ENCODE peak calls at places on chromosomes 16 and 17, in six cellular contexts. One of them, this sample, is unnamed.

GRCh38 chr17:44575408-44575807 is 18.1 kb downstream of the FZD2 start:
- DNase-seq in CD8-positive, alpha-beta T cell: no peak
- DNase-seq in 8988T: no peak
- DNase-seq in stimulated activated naive B cell treated with anti-CD40 and anti-IgM and Interleukin-4, amounts not matched to agents 10 μg/mL and 1 μg/mL and 100 μg/mL, for 72 hours: no peak
- DNase-seq in Peyer's patch: no peak
- DNase-seq in colonic mucosa: no peak
- DNase-seq in this sample: no peak

GRCh38 chr17:1143573-1143972 is 36.2 kb downstream of the ABR start:
- DNase-seq in CD8-positive, alpha-beta T cell: no peak
- DNase-seq in 8988T: no peak
- DNase-seq in stimulated activated naive B cell treated with anti-CD40 and anti-IgM and Interleukin-4, amounts not matched to agents 10 μg/mL and 1 μg/mL and 100 μg/mL, for 72 hours: no peak
- DNase-seq in Peyer's patch: no peak
- DNase-seq in colonic mucosa: no peak
- DNase-seq in this sample: no peak

GRCh38 chr17:79777166-79777843 is 643 bp upstream of the CBX2 start:
- DNase-seq in CD8-positive, alpha-beta T cell: no peak
- DNase-seq in 8988T: peak
- DNase-seq in stimulated activated naive B cell treated with anti-CD40 and anti-IgM and Interleukin-4, amounts not matched to agents 10 μg/mL and 1 μg/mL and 100 μg/mL, for 72 hours: no peak
- DNase-seq in Peyer's patch: no peak
- DNase-seq in colonic mucosa: peak
- DNase-seq in this sample: no peak

GRCh38 chr16:28181557-28181914 is 30.2 kb downstream of the XPO6 start:
- DNase-seq in CD8-positive, alpha-beta T cell: no peak
- DNase-seq in 8988T: no peak
- DNase-seq in stimulated activated naive B cell treated with anti-CD40 and anti-IgM and Interleukin-4, amounts not matched to agents 10 μg/mL and 1 μg/mL and 100 μg/mL, for 72 hours: no peak
- DNase-seq in Peyer's patch: peak
- DNase-seq in colonic mucosa: peak
- DNase-seq in this sample: no peak

GRCh38 chr17:7626307-7626706 is 1.3 kb downstream of the SAT2 start:
- DNase-seq in CD8-positive, alpha-beta T cell: no peak
- DNase-seq in 8988T: no peak
- DNase-seq in stimulated activated naive B cell treated with anti-CD40 and anti-IgM and Interleukin-4, amounts not matched to agents 10 μg/mL and 1 μg/mL and 100 μg/mL, for 72 hours: no peak
- DNase-seq in Peyer's patch: no peak
- DNase-seq in colonic mucosa: no peak
- DNase-seq in this sample: no peak

GRCh38 chr16:71311553-71312158 is 22.5 kb upstream of the CMTR2 start:
- DNase-seq in CD8-positive, alpha-beta T cell: no peak
- DNase-seq in 8988T: no peak
- DNase-seq in stimulated activated naive B cell treated with anti-CD40 and anti-IgM and Interleukin-4, amounts not matched to agents 10 μg/mL and 1 μg/mL and 100 μg/mL, for 72 hours: no peak
- DNase-seq in Peyer's patch: peak
- DNase-seq in colonic mucosa: no peak
- DNase-seq in this sample: no peak

GRCh38 chr17:48335858-48336500 is 94.0 kb downstream of the SKAP1 start:
- DNase-seq in CD8-positive, alpha-beta T cell: no peak
- DNase-seq in 8988T: no peak
- DNase-seq in stimulated activated naive B cell treated with anti-CD40 and anti-IgM and Interleukin-4, amounts not matched to agents 10 μg/mL and 1 μg/mL and 100 μg/mL, for 72 hours: no peak
- DNase-seq in Peyer's patch: no peak
- DNase-seq in colonic mucosa: no peak
- DNase-seq in this sample: no peak

GRCh38 chr17:48746916-48747444 is 18.4 kb upstream of the HOXB13 start:
- DNase-seq in CD8-positive, alpha-beta T cell: no peak
- DNase-seq in 8988T: no peak
- DNase-seq in stimulated activated naive B cell treated with anti-CD40 and anti-IgM and Interleukin-4, amounts not matched to agents 10 μg/mL and 1 μg/mL and 100 μg/mL, for 72 hours: no peak
- DNase-seq in Peyer's patch: no peak
- DNase-seq in colonic mucosa: no peak
- DNase-seq in this sample: no peak

GRCh38 chr17:47931848-47932247 is 9.5 kb upstream of the PNPO start:
- DNase-seq in CD8-positive, alpha-beta T cell: no peak
- DNase-seq in 8988T: no peak
- DNase-seq in stimulated activated naive B cell treated with anti-CD40 and anti-IgM and Interleukin-4, amounts not matched to agents 10 μg/mL and 1 μg/mL and 100 μg/mL, for 72 hours: no peak
- DNase-seq in Peyer's patch: no peak
- DNase-seq in colonic mucosa: no peak
- DNase-seq in this sample: no peak

GRCh38 chr17:79109584-79109983 is 35.0 kb downstream of the ENGASE start:
- DNase-seq in CD8-positive, alpha-beta T cell: no peak
- DNase-seq in 8988T: peak
- DNase-seq in stimulated activated naive B cell treated with anti-CD40 and anti-IgM and Interleukin-4, amounts not matched to agents 10 μg/mL and 1 μg/mL and 100 μg/mL, for 72 hours: no peak
- DNase-seq in Peyer's patch: no peak
- DNase-seq in colonic mucosa: no peak
- DNase-seq in this sample: no peak

This sample was measured in cerebellar nuclear complex.